ENCODE peak calls at places on chromosomes 16 and 17, in six cellular contexts. F is CD4-positive, alpha-beta T cell; X is ascending aorta; D is HFF-Myc; K is epithelial cell of proximal tubule; Y is LNCaP clone FGC. H is an unnamed sample.

GRCh38 chr17:67629963-67630320 is 87.8 kb upstream of the NOL11 start:
- DNase-seq in F (no peak), X (no peak), D (peak; percentile 35), K (no peak), Y (no peak), H (no peak)

GRCh38 chr17:7466644-7467341 is 12.6 kb downstream of the ZBTB4 start:
- DNase-seq in F (no peak), X (peak; percentile 85), D (no peak), K (no peak), Y (no peak), H (no peak)

GRCh38 chr16:48942996-48943395 is 333.0 kb upstream of the N4BP1 start:
- DNase-seq in F (no peak), X (no peak), D (no peak), K (no peak), Y (no peak), H (no peak)

GRCh38 chr16:25735645-25736044 is 43.9 kb downstream of the HS3ST4 start:
- DNase-seq in F (no peak), X (no peak), D (no peak), K (no peak), Y (no peak), H (no peak)

GRCh38 chr17:72539981-72540897 is 419.4 kb downstream of the SOX9 start:
- DNase-seq in F (peak; percentile 40), X (peak; percentile 71), D (no peak), K (no peak), Y (no peak), H (peak; percentile 84)

GRCh38 chr17:35587074-35587961 is at the start of gene AP2B1:
- DNase-seq in F (peak; percentile 94), X (peak; percentile 98), D (peak; percentile 94), K (peak; percentile 64), Y (peak; percentile 94), H (peak; percentile 96)

GRCh38 chr17:12927541-12928425 is 90.0 kb downstream of the ELAC2 start:
- DNase-seq in F (no peak), X (no peak), D (no peak), K (no peak), Y (no peak), H (no peak)

GRCh38 chr16:59021751-59022150 is 287.6 kb upstream of the GOT2 start:
- DNase-seq in F (no peak), X (no peak), D (no peak), K (peak; percentile 22), Y (no peak), H (no peak)

GRCh38 chr17:10661377-10661906 is 4.3 kb upstream of the MYH3 start:
- DNase-seq in F (no peak), X (no peak), D (no peak), K (no peak), Y (no peak), H (no peak)

GRCh38 chr16:87895641-87896141 is 26.4 kb upstream of the SLC7A5 start:
- DNase-seq in F (peak; percentile 60), X (no peak), D (no peak), K (no peak), Y (no peak), H (no peak)

GRCh38 chr16:85086347-85087291 is 25.7 kb downstream of the CIBAR2 start:
- DNase-seq in F (peak; percentile 71), X (peak; percentile 77), D (no peak), K (peak; percentile 3), Y (peak; percentile 11), H (peak; percentile 52)

GRCh38 chr17:30831257-30831656 is 509 bp upstream of the ATAD5 start:
- DNase-seq in F (no peak), X (no peak), D (no peak), K (no peak), Y (no peak), H (no peak)

GRCh38 chr16:89295915-89296314 is 78.4 kb downstream of the ZNF778 start:
- DNase-seq in F (no peak), X (no peak), D (no peak), K (no peak), Y (no peak), H (no peak)

GRCh38 chr17:6755281-6755680 is 565 bp upstream of the XAF1 start:
- DNase-seq in F (no peak), X (peak; percentile 72), D (no peak), K (no peak), Y (no peak), H (no peak)

GRCh38 chr17:57207396-57207795 is 48.9 kb upstream of the MSI2 start:
- DNase-seq in F (no peak), X (no peak), D (no peak), K (no peak), Y (no peak), H (no peak)

GRCh38 chr17:29593546-29594440 is 861 bp downstream of the ANKRD13B start:
- DNase-seq in F (no peak), X (no peak), D (no peak), K (no peak), Y (no peak), H (no peak)

GRCh38 chr16:86515780-86516617 is 5.7 kb downstream of the FOXF1 start:
- DNase-seq in F (no peak), X (no peak), D (no peak), K (no peak), Y (no peak), H (no peak)

GRCh38 chr16:56626685-56627084 is 1.1 kb downstream of the MT1E start:
- DNase-seq in F (no peak), X (no peak), D (no peak), K (no peak), Y (no peak), H (no peak)

GRCh38 chr17:52477824-52478614 is 319.5 kb upstream of the CA10 start:
- DNase-seq in F (no peak), X (no peak), D (no peak), K (no peak), Y (no peak), H (no peak)

GRCh38 chr17:17157041-17157440 is 49.1 kb downstream of the PLD6 start:
- DNase-seq in F (no peak), X (no peak), D (no peak), K (no peak), Y (no peak), H (no peak)

GRCh38 chr17:40554646-40555295 is 10.5 kb downstream of the CCR7 start:
- DNase-seq in F (no peak), X (peak; percentile 62), D (no peak), K (no peak), Y (no peak), H (peak; percentile 8)

GRCh38 chr16:80058236-80058635 is 457.7 kb upstream of the MAF start:
- DNase-seq in F (no peak), X (peak; percentile 62), D (no peak), K (no peak), Y (no peak), H (no peak)

GRCh38 chr17:47242648-47243047 is 11.0 kb upstream of the ITGB3 start:
- DNase-seq in F (no peak), X (no peak), D (no peak), K (no peak), Y (no peak), H (no peak)

GRCh38 chr17:59761385-59762021 is 54.0 kb downstream of the VMP1 start:
- DNase-seq in F (no peak), X (no peak), D (no peak), K (no peak), Y (no peak), H (no peak)

GRCh38 chr17:29929006-29929543 is 953 bp downstream of the SSH2 start:
- DNase-seq in F (no peak), X (no peak), D (no peak), K (peak; percentile 59), Y (no peak), H (no peak)

GRCh38 chr17:41967141-41967920 is 736 bp downstream of the CNP start:
- DNase-seq in F (peak; percentile 67), X (no peak), D (no peak), K (no peak), Y (no peak), H (no peak)

GRCh38 chr16:918068-918467 is 52.7 kb downstream of the LMF1 start:
- DNase-seq in F (no peak), X (no peak), D (no peak), K (no peak), Y (no peak), H (no peak)

GRCh38 chr16:65781363-65781762 is 585.1 kb upstream of the CDH5 start:
- DNase-seq in F (no peak), X (no peak), D (no peak), K (no peak), Y (no peak), H (no peak)

DNA sequence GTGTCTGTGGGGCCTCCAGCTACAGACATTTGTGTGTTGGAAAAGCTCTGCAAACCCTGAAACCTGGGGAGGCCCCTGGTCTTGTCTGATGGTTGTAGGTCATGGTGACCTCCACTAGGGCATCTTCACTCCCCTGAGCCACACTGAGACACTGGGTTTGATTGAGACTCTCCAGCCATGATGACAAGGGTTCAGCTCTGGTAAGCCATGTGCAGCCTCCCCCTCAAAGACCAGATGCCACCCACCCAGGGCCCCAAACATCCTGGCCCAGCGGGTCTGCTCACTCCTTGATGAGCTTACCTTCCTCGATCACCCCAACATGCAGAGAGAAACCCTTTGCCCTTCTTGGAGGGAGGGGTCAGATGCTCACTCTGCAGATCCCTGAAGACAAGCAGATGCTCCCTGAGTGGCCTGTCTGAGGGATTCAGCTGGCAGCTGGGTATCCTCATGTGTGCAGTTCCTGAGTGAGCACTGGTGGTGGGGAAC is 101.6 kb downstream of the METRNL start:
- DNase-seq in F (no peak), X (no peak), D (no peak), K (no peak), Y (no peak), H (no peak)
- TF ChIP-seq CTCF in F (no peak), X (no peak), D (no peak), K (no peak), Y (no peak), H (no peak)

DNA sequence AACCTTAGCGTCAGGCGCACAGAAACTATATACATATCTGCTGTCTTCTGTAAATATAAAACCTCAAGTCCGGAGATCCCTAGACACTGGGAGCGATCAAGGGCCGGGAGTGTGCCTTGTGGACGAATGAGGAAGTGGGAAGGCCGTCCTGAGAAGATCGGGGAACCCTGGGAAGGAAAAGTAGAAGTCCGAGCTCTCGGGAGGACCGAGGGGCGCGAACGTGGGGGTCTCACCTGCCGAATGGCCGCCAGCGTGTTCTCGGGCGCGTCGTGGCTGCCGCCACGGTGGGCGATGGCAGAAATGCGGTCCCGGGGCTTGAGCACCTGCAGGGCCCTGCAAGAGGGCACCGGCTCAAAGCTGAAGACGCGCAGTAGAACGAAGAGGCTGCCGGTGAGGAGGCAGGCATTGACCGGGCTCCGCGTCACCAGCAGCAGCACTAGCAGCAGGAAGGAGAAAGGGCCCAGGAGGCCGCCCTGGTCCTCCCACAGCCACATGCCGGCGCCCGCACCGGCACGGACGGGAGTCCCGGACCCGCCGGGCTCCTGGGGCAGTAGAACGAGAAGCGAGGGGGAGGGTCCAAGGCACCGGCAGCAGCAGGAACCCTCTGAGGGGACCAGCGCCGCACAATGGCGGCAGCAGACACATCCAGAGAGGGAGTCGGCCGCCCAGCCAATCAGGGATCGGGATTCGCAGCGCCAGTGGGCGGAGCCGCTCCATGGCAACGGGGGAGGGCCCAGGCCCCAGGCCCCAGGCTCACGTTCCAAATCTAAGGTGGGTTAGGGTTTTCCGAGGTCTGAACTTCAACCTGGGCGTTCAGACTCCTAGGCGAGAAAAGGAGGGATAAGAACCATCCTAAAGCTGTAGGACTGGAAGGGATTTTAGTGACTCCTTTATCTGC is at the start of gene GDE1:
- DNase-seq in F (peak; percentile 92), X (peak; percentile 97), D (peak; percentile 62), K (no peak), Y (peak; percentile 56), H (peak; percentile 93)
- TF ChIP-seq CTCF in F (peak; percentile 27), X (peak; percentile 17), D (peak; percentile 28), K (peak; percentile 28), Y (peak; percentile 56), H (peak; percentile 42)

GRCh38 chr17:50213026-50214015 is 11.9 kb upstream of the COL1A1 start:
- DNase-seq in F (no peak), X (peak; percentile 49), D (no peak), K (no peak), Y (no peak), H (no peak)
- TF ChIP-seq CTCF in F (no peak), X (no peak), D (peak; percentile 12), K (peak; percentile 20), Y (no peak), H (no peak)

GRCh38 chr17:63943745-63944144 is 11.6 kb upstream of the CD79B start:
- DNase-seq in F (no peak), X (no peak), D (no peak), K (no peak), Y (no peak), H (no peak)
- TF ChIP-seq CTCF in F (no peak), X (no peak), D (no peak), K (peak; percentile 16), Y (no peak), H (peak; percentile 32)